ENCODE peak calls at places on chromosome 12, in six cellular contexts. R, Z, B, S, N and P are unnamed samples.

GRCh38 chr12:44876554-44877275 is 600 bp upstream of the NELL2 start:
- DNase-seq in R (peak; percentile 31), Z (no peak), B (no peak), S (no peak), N (peak; percentile 46), P (peak; percentile 4)

GRCh38 chr12:5584776-5585560 is 153.1 kb downstream of the NTF3 start:
- DNase-seq in R (no peak), Z (no peak), B (no peak), S (no peak), N (no peak), P (no peak)

GRCh38 chr12:464484-465267 is 4.9 kb downstream of the B4GALNT3 start:
- DNase-seq in R (no peak), Z (no peak), B (no peak), S (no peak), N (no peak), P (no peak)

GRCh38 chr12:121800694-121801600 is 2.9 kb upstream of the SETD1B start:
- DNase-seq in R (peak; percentile 73), Z (peak; percentile 84), B (no peak), S (peak; percentile 72), N (no peak), P (peak; percentile 56)

GRCh38 chr12:28306535-28306934 is 116.3 kb downstream of the CCDC91 start:
- DNase-seq in R (no peak), Z (no peak), B (no peak), S (no peak), N (no peak), P (no peak)

GRCh38 chr12:6372403-6373003 is 2.9 kb downstream of the SCNN1A start:
- DNase-seq in R (no peak), Z (peak; percentile 95), B (no peak), S (no peak), N (peak; percentile 81), P (no peak)

GRCh38 chr12:76024942-76025600 is 6.5 kb downstream of the PHLDA1 start:
- DNase-seq in R (no peak), Z (peak; percentile 71), B (no peak), S (peak; percentile 34), N (peak; percentile 65), P (no peak)

GRCh38 chr12:53990311-53991076 is 5.5 kb downstream of the HOXC10 start:
- DNase-seq in R (no peak), Z (peak; percentile 69), B (no peak), S (no peak), N (no peak), P (no peak)

GRCh38 chr12:70365648-70366518 is at the start of gene KCNMB4:
- DNase-seq in R (peak; percentile 81), Z (peak; percentile 72), B (no peak), S (peak; percentile 56), N (peak; percentile 53), P (peak; percentile 55)

GRCh38 chr12:47408171-47408871 is 297.5 kb downstream of the RPAP3 start:
- DNase-seq in R (no peak), Z (peak; percentile 20), B (peak; percentile 23), S (peak; percentile 68), N (peak; percentile 22), P (no peak)

GRCh38 chr12:57215668-57216013 is 953 bp upstream of the NXPH4 start:
- DNase-seq in R (no peak), Z (no peak), B (no peak), S (peak; percentile 19), N (no peak), P (no peak)

GRCh38 chr12:124436366-124436765 is 131.0 kb downstream of the NCOR2 start:
- DNase-seq in R (no peak), Z (no peak), B (no peak), S (no peak), N (no peak), P (no peak)

GRCh38 chr12:57219993-57220728 is 3.6 kb downstream of the NXPH4 start:
- DNase-seq in R (no peak), Z (no peak), B (no peak), S (no peak), N (no peak), P (no peak)

GRCh38 chr12:10395390-10395998 is 5.7 kb upstream of the KLRK1 start:
- DNase-seq in R (no peak), Z (peak; percentile 79), B (no peak), S (no peak), N (peak; percentile 38), P (no peak)

GRCh38 chr12:11732023-11732422 is 82.5 kb downstream of the ETV6 start:
- DNase-seq in R (no peak), Z (no peak), B (no peak), S (no peak), N (no peak), P (no peak)

GRCh38 chr12:1832801-1833595 is 12.6 kb downstream of the LRTM2 start:
- DNase-seq in R (no peak), Z (no peak), B (no peak), S (no peak), N (no peak), P (no peak)

GRCh38 chr12:5185435-5186069 is 141.9 kb downstream of the KCNA5 start:
- DNase-seq in R (no peak), Z (no peak), B (no peak), S (no peak), N (no peak), P (no peak)

GRCh38 chr12:63955831-63956685 is 111.6 kb downstream of the SRGAP1 start:
- DNase-seq in R (no peak), Z (no peak), B (no peak), S (peak; percentile 76), N (no peak), P (peak; percentile 30)

GRCh38 chr12:131281016-131281415 is 327.3 kb downstream of the ADGRD1 start:
- DNase-seq in R (no peak), Z (no peak), B (no peak), S (no peak), N (no peak), P (no peak)

GRCh38 chr12:83954939-83955601 is 957.5 kb downstream of the SLC6A15 start:
- DNase-seq in R (no peak), Z (peak; percentile 23), B (peak; percentile 61), S (peak; percentile 11), N (no peak), P (no peak)

GRCh38 chr12:101885912-101886561 is 8.7 kb downstream of the DRAM1 start:
- DNase-seq in R (no peak), Z (no peak), B (no peak), S (no peak), N (no peak), P (no peak)

GRCh38 chr12:33670284-33670683 is 230.7 kb upstream of the SYT10 start:
- DNase-seq in R (no peak), Z (no peak), B (peak; percentile 38), S (no peak), N (no peak), P (no peak)

GRCh38 chr12:10136637-10137205 is 6.7 kb upstream of the CLEC7A start:
- DNase-seq in R (no peak), Z (no peak), B (no peak), S (no peak), N (no peak), P (no peak)

GRCh38 chr12:123363743-123364531 is 710 bp downstream of the SBNO1 start:
- DNase-seq in R (peak; percentile 42), Z (peak; percentile 26), B (no peak), S (peak; percentile 67), N (peak; percentile 65), P (no peak)

GRCh38 chr12:64749466-64750202 is 9.6 kb downstream of the GNS start:
- DNase-seq in R (no peak), Z (no peak), B (no peak), S (no peak), N (no peak), P (no peak)

GRCh38 chr12:108914031-108914630 is 34.2 kb downstream of the DAO start:
- DNase-seq in R (peak; percentile 5), Z (no peak), B (no peak), S (no peak), N (no peak), P (peak; percentile 9)